ENCODE peak calls at places on chromosomes 6 and 20, in seven cellular contexts. E is MM.1S, X is lower lobe of right lung, Z is AG10803, A is lung, P is PC-3, U is cardiac muscle cell. R is an unnamed sample.

GRCh38 chr6:16132909-16133308 is 4.0 kb downstream of the MYLIP start:
- DNase-seq in E (no peak), X (no peak), Z (no peak), A (no peak), P (no peak), U (no peak), R (no peak)

GRCh38 chr6:144104898-144105487 is 9.6 kb upstream of the SF3B5 start:
- DNase-seq in E (peak; percentile 63), X (no peak), Z (peak; percentile 77), A (peak; percentile 48), P (peak; percentile 81), U (peak; percentile 84), R (no peak)

GRCh38 chr6:37442416-37443218 is 9.6 kb downstream of the CMTR1 start:
- DNase-seq in E (peak; percentile 44), X (no peak), Z (no peak), A (no peak), P (no peak), U (no peak), R (no peak)

GRCh38 chr6:149482542-149483261 is 2.1 kb downstream of the ZC3H12D start:
- DNase-seq in E (no peak), X (peak; percentile 59), Z (no peak), A (no peak), P (no peak), U (no peak), R (no peak)

GRCh38 chr6:166825553-166826145 is 130.7 kb downstream of the RNASET2 start:
- DNase-seq in E (no peak), X (no peak), Z (peak; percentile 9), A (no peak), P (peak; percentile 63), U (no peak), R (no peak)

GRCh38 chr20:59031326-59032022 is 661 bp downstream of the ATP5F1E start:
- DNase-seq in E (peak; percentile 59), X (no peak), Z (no peak), A (no peak), P (peak; percentile 55), U (no peak), R (no peak)

GRCh38 chr6:52815167-52816092 is 11.8 kb upstream of the GSTA1 start:
- DNase-seq in E (peak; percentile 31), X (no peak), Z (peak; percentile 46), A (peak; percentile 55), P (peak; percentile 74), U (peak; percentile 37), R (peak; percentile 34)

GRCh38 chr6:163635315-163635714 is 220.8 kb downstream of the QKI start:
- DNase-seq in E (no peak), X (no peak), Z (no peak), A (no peak), P (no peak), U (no peak), R (no peak)

GRCh38 chr6:95413789-95414188 is 163.5 kb upstream of the MANEA start:
- DNase-seq in E (no peak), X (no peak), Z (no peak), A (no peak), P (no peak), U (no peak), R (no peak)

GRCh38 chr6:89044988-89045387 is 35.6 kb upstream of the PNRC1 start:
- DNase-seq in E (no peak), X (peak; percentile 71), Z (no peak), A (no peak), P (no peak), U (no peak), R (no peak)

GRCh38 chr20:18005990-18006364 is 37.2 kb downstream of the MGME1 start:
- DNase-seq in E (no peak), X (no peak), Z (no peak), A (no peak), P (no peak), U (peak; percentile 29), R (no peak)

GRCh38 chr20:54633903-54634302 is 158.5 kb downstream of the DOK5 start:
- DNase-seq in E (peak; percentile 77), X (no peak), Z (no peak), A (no peak), P (no peak), U (no peak), R (no peak)

GRCh38 chr20:23339986-23340385 is 10.6 kb upstream of the NXT1 start:
- DNase-seq in E (no peak), X (no peak), Z (no peak), A (no peak), P (no peak), U (no peak), R (no peak)

GRCh38 chr6:151452750-151453427 is 963 bp upstream of the RMND1 start:
- DNase-seq in E (peak; percentile 17), X (no peak), Z (peak; percentile 15), A (peak; percentile 36), P (peak; percentile 55), U (peak; percentile 26), R (no peak)

GRCh38 chr6:132391391-132392291 is 9.6 kb downstream of the MOXD1 start:
- DNase-seq in E (no peak), X (no peak), Z (peak; percentile 96), A (peak; percentile 38), P (peak; percentile 26), U (no peak), R (no peak)

GRCh38 chr20:5480824-5481600 is 164.3 kb upstream of the PROKR2 start:
- DNase-seq in E (no peak), X (no peak), Z (no peak), A (no peak), P (peak; percentile 13), U (no peak), R (no peak)

GRCh38 chr6:87501809-87502572 is 29.2 kb downstream of the SLC35A1 start:
- DNase-seq in E (no peak), X (no peak), Z (no peak), A (no peak), P (no peak), U (no peak), R (no peak)

GRCh38 chr6:136288566-136289326 is 900 bp downstream of the BCLAF1 start:
- DNase-seq in E (peak; percentile 61), X (peak; percentile 88), Z (peak; percentile 97), A (peak; percentile 87), P (peak; percentile 77), U (peak; percentile 80), R (peak; percentile 24)
- TF ChIP-seq CTCF in E (peak; percentile 34), X (no peak), Z (peak; percentile 23), A (no peak), P (no peak), U (no peak), R (peak; percentile 48)

GRCh38 chr20:362271-363254 is 15.7 kb downstream of the NRSN2 start:
- DNase-seq in E (peak; percentile 34), X (peak; percentile 93), Z (peak; percentile 86), A (peak; percentile 91), P (peak; percentile 99), U (no peak), R (no peak)
- TF ChIP-seq CTCF in E (peak; percentile 41), X (peak; percentile 43), Z (peak; percentile 45), A (peak; percentile 16), P (peak; percentile 86), U (peak; percentile 61), R (no peak)

DNA sequence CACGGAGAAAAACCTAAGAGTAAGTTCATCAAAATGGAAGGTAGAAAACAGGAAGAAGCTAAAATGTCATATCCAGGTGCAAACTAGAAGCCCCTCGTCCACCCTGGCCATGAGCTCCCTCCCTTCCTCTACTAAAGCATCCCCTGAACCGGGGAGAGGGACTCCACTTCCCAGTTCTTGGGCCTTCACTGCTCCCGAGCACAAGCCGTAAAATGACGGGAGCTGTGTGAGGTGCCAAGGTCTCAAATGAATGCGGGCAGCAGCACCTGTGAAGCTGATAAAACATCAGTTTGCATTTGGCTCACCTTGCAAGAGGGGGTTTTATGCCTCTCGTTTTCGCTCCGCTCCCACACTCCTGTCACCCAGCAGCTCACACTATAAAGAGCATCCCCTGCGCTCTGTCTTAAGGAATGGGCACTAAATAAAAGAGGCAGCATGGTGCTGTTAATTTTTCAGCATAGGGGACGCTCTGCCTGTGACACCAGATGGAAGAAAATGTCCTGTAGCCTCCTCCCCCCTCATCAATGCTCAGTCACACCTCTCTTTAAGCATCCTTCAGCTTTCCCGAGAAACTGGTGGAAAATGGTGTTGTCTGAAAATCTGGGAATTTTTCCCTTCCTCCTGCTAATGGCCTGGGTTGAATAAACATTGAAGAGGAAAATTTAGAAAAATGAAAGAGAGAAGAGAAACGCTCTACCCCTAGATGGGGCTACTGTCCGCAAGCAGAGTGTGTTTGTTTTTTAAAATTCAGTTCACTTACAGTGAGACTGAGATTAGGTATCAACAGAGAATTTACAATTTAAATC is 563.0 kb upstream of the AGPAT4 start:
- DNase-seq in E (no peak), X (no peak), Z (no peak), A (no peak), P (peak; percentile 33), U (peak; percentile 17), R (no peak)
- TF ChIP-seq CTCF in E (no peak), X (no peak), Z (peak; percentile 53), A (no peak), P (peak; percentile 64), U (peak; percentile 32), R (peak; percentile 44)

GRCh38 chr6:10759312-10759839 is 11.8 kb downstream of the TMEM14B start:
- DNase-seq in E (peak; percentile 36), X (no peak), Z (peak; percentile 92), A (no peak), P (peak; percentile 99), U (peak; percentile 40), R (no peak)
- TF ChIP-seq CTCF in E (peak; percentile 54), X (peak; percentile 37), Z (peak; percentile 80), A (peak; percentile 11), P (peak; percentile 73), U (peak; percentile 60), R (peak; percentile 55)

GRCh38 chr6:125884656-125885055 is 71.9 kb upstream of the HINT3 start:
- DNase-seq in E (no peak), X (no peak), Z (no peak), A (no peak), P (no peak), U (no peak), R (no peak)

GRCh38 chr6:125886914-125887313 is 69.7 kb upstream of the HINT3 start:
- DNase-seq in E (no peak), X (no peak), Z (no peak), A (no peak), P (no peak), U (no peak), R (no peak)

GRCh38 chr6:125887372-125887771 is 69.2 kb upstream of the HINT3 start:
- DNase-seq in E (no peak), X (no peak), Z (no peak), A (no peak), P (no peak), U (no peak), R (no peak)

GRCh38 chr6:125888989-125889656 is 67.4 kb upstream of the HINT3 start:
- DNase-seq in E (peak; percentile 32), X (no peak), Z (peak; percentile 12), A (peak; percentile 36), P (peak; percentile 69), U (peak; percentile 47), R (no peak)
- TF ChIP-seq CTCF in E (peak; percentile 49), X (peak; percentile 49), Z (peak; percentile 40), A (peak; percentile 11), P (peak; percentile 73), U (peak; percentile 55), R (peak; percentile 47)

R was measured in progenitor cell of endocrine pancreas.